ENCODE peak calls at places on chromosomes 11 and 22, in five cellular contexts. G is esophagus squamous epithelium, B is transverse colon, X is heart left ventricle, Z is A549. A is an unnamed sample.

GRCh38 chr11:61699737-61700160 is 19.6 kb downstream of the DAGLA start:
- DNase-seq in G (no peak), B (peak; percentile 72), X (peak; percentile 84), Z (no peak), A (no peak)

GRCh38 chr11:6319001-6319878 is 1.1 kb downstream of the CAVIN3 start:
- DNase-seq in G (no peak), B (peak; percentile 16), X (peak; percentile 76), Z (peak; percentile 6), A (no peak)

GRCh38 chr11:46895821-46896220 is 22.5 kb downstream of the LRP4 start:
- DNase-seq in G (no peak), B (peak; percentile 20), X (peak; percentile 86), Z (no peak), A (no peak)

GRCh38 chr11:1565904-1566247 is 6.2 kb downstream of the DUSP8 start:
- DNase-seq in G (no peak), B (no peak), X (no peak), Z (no peak), A (no peak)

GRCh38 chr11:78202733-78203167 is 14.0 kb downstream of the USP35 start:
- DNase-seq in G (no peak), B (no peak), X (no peak), Z (no peak), A (no peak)

GRCh38 chr11:68312117-68312779 is at the start of gene LRP5:
- DNase-seq in G (no peak), B (peak; percentile 59), X (no peak), Z (no peak), A (peak; percentile 68)

GRCh38 chr22:39727541-39727940 is 157.0 kb downstream of the CACNA1I start:
- DNase-seq in G (no peak), B (no peak), X (no peak), Z (peak; percentile 16), A (no peak)

GRCh38 chr11:77066229-77067023 is at the start of gene CAPN5:
- DNase-seq in G (peak; percentile 36), B (peak; percentile 95), X (peak; percentile 95), Z (peak; percentile 89), A (peak; percentile 87)

GRCh38 chr11:118410055-118410745 is 8.8 kb downstream of the ATP5MG start:
- DNase-seq in G (no peak), B (no peak), X (no peak), Z (no peak), A (no peak)

GRCh38 chr22:46057762-46058420 is 80.9 kb upstream of the WNT7B start:
- DNase-seq in G (no peak), B (peak; percentile 55), X (peak; percentile 74), Z (no peak), A (no peak)

GRCh38 chr11:111107501-111107900 is 138.0 kb upstream of the POU2AF2 start:
- DNase-seq in G (no peak), B (no peak), X (no peak), Z (no peak), A (no peak)

GRCh38 chr11:61654397-61654829 is 25.8 kb upstream of the DAGLA start:
- DNase-seq in G (no peak), B (peak; percentile 53), X (peak; percentile 86), Z (no peak), A (no peak)

GRCh38 chr11:8213390-8213789 is 44.6 kb upstream of the RIC3 start:
- DNase-seq in G (no peak), B (no peak), X (no peak), Z (no peak), A (no peak)

GRCh38 chr11:16133867-16134266 is 222.5 kb downstream of the SOX6 start:
- DNase-seq in G (no peak), B (no peak), X (no peak), Z (no peak), A (no peak)

GRCh38 chr22:22935546-22936157 is 48.0 kb downstream of the IGLL5 start:
- DNase-seq in G (no peak), B (peak; percentile 75), X (no peak), Z (no peak), A (no peak)

GRCh38 chr22:47333625-47334024 is 571.2 kb downstream of the TBC1D22A start:
- DNase-seq in G (no peak), B (no peak), X (no peak), Z (peak; percentile 55), A (peak; percentile 12)

GRCh38 chr11:1877211-1878133 is 14.2 kb downstream of the PRR33 start:
- DNase-seq in G (no peak), B (peak; percentile 51), X (peak; percentile 84), Z (no peak), A (no peak)

GRCh38 chr11:110858556-110858921 is 146.3 kb upstream of the ARHGAP20 start:
- DNase-seq in G (no peak), B (peak; percentile 30), X (peak; percentile 82), Z (no peak), A (no peak)

GRCh38 chr11:67057410-67057757 is 737 bp downstream of the RHOD start:
- DNase-seq in G (no peak), B (no peak), X (peak; percentile 60), Z (no peak), A (no peak)

GRCh38 chr11:67055812-67056211 is 835 bp upstream of the RHOD start:
- DNase-seq in G (no peak), B (no peak), X (no peak), Z (no peak), A (no peak)

GRCh38 chr11:67056267-67056639 is 394 bp upstream of the RHOD start:
- DNase-seq in G (no peak), B (no peak), X (no peak), Z (no peak), A (no peak)

GRCh38 chr11:67058506-67058905 is 1.9 kb downstream of the RHOD start:
- DNase-seq in G (no peak), B (no peak), X (no peak), Z (no peak), A (no peak)

DNA sequence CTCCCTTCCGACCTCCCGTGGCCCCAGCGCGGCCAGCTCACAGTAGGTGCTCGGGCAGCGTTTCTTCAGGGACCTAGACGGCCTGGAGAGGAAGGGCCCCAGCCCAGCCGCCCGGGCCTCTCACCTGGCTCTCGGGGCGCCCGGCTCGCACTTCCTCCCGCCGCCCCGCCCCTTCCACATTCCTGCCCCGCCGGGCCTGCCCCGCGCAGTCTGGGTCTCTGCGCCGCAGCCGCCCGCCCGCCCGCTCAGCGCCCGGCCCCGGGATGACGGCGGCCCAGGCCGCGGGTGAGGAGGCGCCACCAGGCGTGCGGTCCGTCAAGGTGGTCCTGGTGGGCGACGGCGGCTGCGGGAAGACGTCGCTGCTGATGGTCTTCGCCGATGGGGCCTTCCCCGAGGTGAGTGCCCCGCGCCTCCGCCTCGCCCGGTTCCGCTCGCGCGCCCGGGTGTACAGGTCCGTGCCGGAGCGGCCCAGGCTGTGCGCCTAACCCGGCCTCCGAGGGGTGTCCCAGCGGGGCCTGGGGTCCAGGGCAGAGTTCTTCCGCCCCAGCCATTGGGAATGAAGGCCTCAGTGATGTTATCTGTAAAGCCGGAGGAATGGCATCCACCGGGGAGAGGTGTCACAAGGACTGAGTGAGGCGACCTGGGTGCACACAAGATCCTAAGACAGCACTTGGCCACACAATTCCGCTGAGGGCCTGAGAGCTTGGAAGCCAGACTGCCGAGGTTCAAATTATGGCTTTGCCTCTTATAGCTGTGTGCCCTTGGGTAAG is at the start of gene RHOD:
- DNase-seq in G (no peak), B (peak; percentile 79), X (no peak), Z (no peak), A (no peak)
- TF ChIP-seq POLR2A in G (no peak), B (no peak), X (no peak), Z (no peak), A (no peak)

GRCh38 chr22:38311331-38311635 is 6.0 kb downstream of the CSNK1E start:
- DNase-seq in G (no peak), B (no peak), X (peak; percentile 65), Z (no peak), A (no peak)

GRCh38 chr22:38309614-38310517 is 7.4 kb downstream of the CSNK1E start:
- DNase-seq in G (no peak), B (no peak), X (no peak), Z (no peak), A (no peak)

GRCh38 chr22:38308791-38309498 is 8.3 kb downstream of the CSNK1E start:
- DNase-seq in G (no peak), B (no peak), X (no peak), Z (no peak), A (no peak)

GRCh38 chr22:38312261-38312800 is 4.9 kb downstream of the CSNK1E start:
- DNase-seq in G (no peak), B (no peak), X (no peak), Z (no peak), A (no peak)

DNA sequence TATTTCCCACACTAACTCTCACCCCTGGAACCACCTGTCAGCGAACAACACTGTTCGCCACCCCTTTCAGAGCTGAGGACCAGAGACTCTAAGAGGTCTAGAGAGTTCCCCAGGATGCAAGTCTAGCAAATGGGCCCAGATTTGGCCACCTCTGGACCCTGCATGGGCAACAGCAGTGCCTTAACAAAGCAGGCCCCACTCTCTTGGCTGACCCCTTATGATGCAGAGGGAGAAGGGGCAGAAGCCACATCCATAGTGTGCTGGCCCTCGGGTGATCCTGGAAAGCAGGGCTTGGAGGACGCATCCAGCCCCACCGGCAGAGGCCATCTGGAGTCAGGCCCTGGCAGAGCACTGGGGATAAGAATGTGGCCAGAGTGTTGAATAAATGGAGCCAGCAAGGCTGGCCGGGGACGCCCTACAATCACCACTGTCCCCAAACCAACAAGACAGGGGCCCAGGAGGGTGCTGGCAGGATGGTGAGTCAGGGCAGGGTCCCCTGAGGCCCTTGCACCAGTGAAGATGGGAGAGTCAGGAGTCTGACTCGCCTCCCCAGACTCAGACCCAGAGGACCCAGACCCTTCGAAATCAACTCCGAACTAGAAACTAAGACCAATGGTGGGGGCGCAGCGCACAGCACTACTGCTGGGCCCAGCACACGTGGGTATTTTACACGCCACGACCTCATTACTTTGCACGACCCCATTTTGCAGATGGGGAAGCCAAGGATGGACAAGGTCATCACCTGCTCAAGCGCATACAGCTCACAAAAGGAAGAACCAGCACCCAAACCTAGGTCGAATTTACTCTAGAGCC is 6.5 kb downstream of the CSNK1E start:
- DNase-seq in G (no peak), B (no peak), X (peak; percentile 59), Z (no peak), A (no peak)
- TF ChIP-seq POLR2A in G (no peak), B (no peak), X (no peak), Z (no peak), A (no peak)

GRCh38 chr11:93743316-93743715 is 1.8 kb downstream of the C11orf54 start:
- DNase-seq in G (no peak), B (peak; percentile 14), X (no peak), Z (peak; percentile 44), A (no peak)

GRCh38 chr11:93738647-93739081 is 2.6 kb downstream of the TAF1D start:
- DNase-seq in G (no peak), B (no peak), X (no peak), Z (no peak), A (no peak)

GRCh38 chr11:93740802-93741093 is 547 bp downstream of the TAF1D start:
- DNase-seq in G (no peak), B (peak; percentile 64), X (peak; percentile 56), Z (peak; percentile 70), A (no peak)

GRCh38 chr11:93741882-93742226 is 382 bp downstream of the C11orf54 start:
- DNase-seq in G (no peak), B (peak; percentile 72), X (no peak), Z (peak; percentile 75), A (peak; percentile 19)

GRCh38 chr11:93741094-93741881 is at the start of the genes C11orf54 and TAF1D:
- DNase-seq in G (peak; percentile 93), B (peak; percentile 98), X (peak; percentile 98), Z (peak; percentile 97), A (peak; percentile 51)
- TF ChIP-seq POLR2A in G (peak; percentile 70), B (peak; percentile 97), X (no peak), Z (peak; percentile 89), A (peak; percentile 85)

DNA sequence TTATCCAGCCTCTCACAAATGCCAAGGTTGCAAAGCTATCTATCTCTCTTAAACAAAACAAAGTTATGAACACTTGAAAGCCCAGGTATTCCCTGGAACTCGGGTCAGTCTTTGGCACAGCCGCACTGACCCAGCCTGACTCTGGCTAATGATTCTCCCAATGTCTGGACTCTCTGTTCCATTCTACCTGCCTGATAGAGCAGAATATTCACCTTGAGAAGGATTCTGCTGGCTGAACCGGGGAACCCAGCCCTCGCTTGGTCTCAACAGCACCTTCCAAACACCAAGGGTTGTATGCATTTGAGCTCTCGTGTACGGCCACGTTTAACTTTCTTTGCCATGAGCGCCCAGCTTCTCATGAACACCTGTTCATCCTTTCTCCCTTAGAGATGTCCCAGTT is 116.8 kb downstream of the ZBTB16 start:
- DNase-seq in G (no peak), B (no peak), X (no peak), Z (no peak), A (no peak)
- TF ChIP-seq POLR2A in G (no peak), B (no peak), X (no peak), Z (no peak), A (no peak)

A was measured in H54.